ENCODE peak calls at places on chromosomes 11 and 22, in six cellular contexts. One of them, this sample, is unnamed.
A peak's percentile ranks its signal among the peaks of the same experiment; 100 is the strongest.

GRCh38 chr11:133219543-133219942 is 312.8 kb downstream of the OPCML start:
- DNase-seq in IMR-90: no peak
- DNase-seq in B cell: no peak
- DNase-seq in Calu3: no peak
- DNase-seq in NB4: peak; percentile 15
- DNase-seq in heart right ventricle: no peak
- DNase-seq in this sample: no peak

GRCh38 chr22:40236131-40236665 is 58.5 kb downstream of the TNRC6B start:
- DNase-seq in IMR-90: no peak
- DNase-seq in B cell: no peak
- DNase-seq in Calu3: no peak
- DNase-seq in NB4: no peak
- DNase-seq in heart right ventricle: no peak
- DNase-seq in this sample: no peak

GRCh38 chr11:12216542-12217422 is 106.4 kb downstream of the MICAL2 start:
- DNase-seq in IMR-90: peak; percentile 36
- DNase-seq in B cell: no peak
- DNase-seq in Calu3: peak; percentile 44
- DNase-seq in NB4: no peak
- DNase-seq in heart right ventricle: no peak
- DNase-seq in this sample: no peak

GRCh38 chr22:41636467-41636866 is 15.4 kb downstream of the XRCC6 start:
- DNase-seq in IMR-90: peak; percentile 30
- DNase-seq in B cell: no peak
- DNase-seq in Calu3: no peak
- DNase-seq in NB4: no peak
- DNase-seq in heart right ventricle: peak; percentile 38
- DNase-seq in this sample: no peak

GRCh38 chr11:109306322-109306721 is 115.7 kb upstream of the C11orf87 start:
- DNase-seq in IMR-90: peak; percentile 3
- DNase-seq in B cell: no peak
- DNase-seq in Calu3: no peak
- DNase-seq in NB4: no peak
- DNase-seq in heart right ventricle: no peak
- DNase-seq in this sample: no peak

GRCh38 chr22:49975543-49976389 is 15.2 kb downstream of the PIM3 start:
- DNase-seq in IMR-90: no peak
- DNase-seq in B cell: peak; percentile 36
- DNase-seq in Calu3: no peak
- DNase-seq in NB4: peak; percentile 19
- DNase-seq in heart right ventricle: no peak
- DNase-seq in this sample: peak; percentile 50

GRCh38 chr11:116643521-116643920 is 129.3 kb downstream of the BUD13 start:
- DNase-seq in IMR-90: no peak
- DNase-seq in B cell: no peak
- DNase-seq in Calu3: no peak
- DNase-seq in NB4: no peak
- DNase-seq in heart right ventricle: no peak
- DNase-seq in this sample: no peak

GRCh38 chr22:42872821-42873220 is 15.7 kb upstream of the ARFGAP3 start:
- DNase-seq in IMR-90: no peak
- DNase-seq in B cell: no peak
- DNase-seq in Calu3: no peak
- DNase-seq in NB4: no peak
- DNase-seq in heart right ventricle: no peak
- DNase-seq in this sample: no peak

GRCh38 chr11:827146-827860 is 416 bp upstream of the CRACR2B start:
- DNase-seq in IMR-90: no peak
- DNase-seq in B cell: no peak
- DNase-seq in Calu3: peak; percentile 71
- DNase-seq in NB4: peak; percentile 85
- DNase-seq in heart right ventricle: no peak
- DNase-seq in this sample: peak; percentile 81

GRCh38 chr11:46210133-46210636 is 67.3 kb upstream of the CREB3L1 start:
- DNase-seq in IMR-90: peak; percentile 72
- DNase-seq in B cell: no peak
- DNase-seq in Calu3: peak; percentile 4
- DNase-seq in NB4: peak; percentile 96
- DNase-seq in heart right ventricle: no peak
- DNase-seq in this sample: peak; percentile 44

GRCh38 chr22:44723801-44724200 is 21.8 kb downstream of the PRR5 start:
- DNase-seq in IMR-90: peak; percentile 49
- DNase-seq in B cell: no peak
- DNase-seq in Calu3: no peak
- DNase-seq in NB4: peak; percentile 54
- DNase-seq in heart right ventricle: no peak
- DNase-seq in this sample: peak; percentile 62

GRCh38 chr11:35318309-35318708 is 101.0 kb downstream of the SLC1A2 start:
- DNase-seq in IMR-90: no peak
- DNase-seq in B cell: no peak
- DNase-seq in Calu3: no peak
- DNase-seq in NB4: no peak
- DNase-seq in heart right ventricle: no peak
- DNase-seq in this sample: no peak

GRCh38 chr11:63683133-63683991 is 2.1 kb downstream of the RTN3 start:
- DNase-seq in IMR-90: peak; percentile 53
- DNase-seq in B cell: no peak
- DNase-seq in Calu3: no peak
- DNase-seq in NB4: peak; percentile 54
- DNase-seq in heart right ventricle: no peak
- DNase-seq in this sample: no peak

GRCh38 chr11:78564037-78564888 is 10.4 kb downstream of the NARS2 start:
- DNase-seq in IMR-90: peak; percentile 76
- DNase-seq in B cell: peak; percentile 52
- DNase-seq in Calu3: peak; percentile 43
- DNase-seq in NB4: peak; percentile 80
- DNase-seq in heart right ventricle: peak; percentile 57
- DNase-seq in this sample: no peak

GRCh38 chr11:10322830-10323792 is 18.2 kb downstream of the ADM start:
- DNase-seq in IMR-90: peak; percentile 93
- DNase-seq in B cell: no peak
- DNase-seq in Calu3: peak; percentile 56
- DNase-seq in NB4: peak; percentile 74
- DNase-seq in heart right ventricle: peak; percentile 46
- DNase-seq in this sample: no peak

GRCh38 chr11:91922846-91923245 is 301.8 kb upstream of the FAT3 start:
- DNase-seq in IMR-90: no peak
- DNase-seq in B cell: no peak
- DNase-seq in Calu3: no peak
- DNase-seq in NB4: no peak
- DNase-seq in heart right ventricle: no peak
- DNase-seq in this sample: no peak

DNA sequence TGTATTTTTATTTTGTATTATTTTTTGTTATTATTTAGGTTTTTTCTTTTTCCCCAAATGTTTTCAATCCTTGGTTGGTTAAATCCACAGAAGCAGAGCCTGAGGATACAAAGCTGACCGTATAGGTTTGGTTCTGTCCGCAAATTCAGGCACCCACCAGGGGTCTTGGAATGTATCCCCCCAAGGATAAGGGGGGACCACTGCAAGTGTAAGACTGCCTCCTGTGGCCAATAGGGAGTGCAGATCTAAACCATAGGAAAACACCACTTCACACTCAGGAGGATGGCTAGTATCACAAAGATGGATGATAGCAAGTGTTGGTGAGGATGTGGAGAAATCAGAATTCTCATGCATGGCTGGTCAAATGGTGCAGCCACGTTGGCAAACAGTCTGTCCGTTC is 20.0 kb downstream of the CPT1A start:
- DNase-seq in IMR-90: no peak
- DNase-seq in B cell: no peak
- DNase-seq in Calu3: no peak
- DNase-seq in NB4: no peak
- DNase-seq in heart right ventricle: no peak
- DNase-seq in this sample: no peak
- TF ChIP-seq CTCF in IMR-90: no peak
- TF ChIP-seq CTCF in B cell: no peak
- TF ChIP-seq CTCF in Calu3: no peak
- TF ChIP-seq CTCF in NB4: no peak
- TF ChIP-seq CTCF in heart right ventricle: no peak
- TF ChIP-seq CTCF in this sample: no peak

DNA sequence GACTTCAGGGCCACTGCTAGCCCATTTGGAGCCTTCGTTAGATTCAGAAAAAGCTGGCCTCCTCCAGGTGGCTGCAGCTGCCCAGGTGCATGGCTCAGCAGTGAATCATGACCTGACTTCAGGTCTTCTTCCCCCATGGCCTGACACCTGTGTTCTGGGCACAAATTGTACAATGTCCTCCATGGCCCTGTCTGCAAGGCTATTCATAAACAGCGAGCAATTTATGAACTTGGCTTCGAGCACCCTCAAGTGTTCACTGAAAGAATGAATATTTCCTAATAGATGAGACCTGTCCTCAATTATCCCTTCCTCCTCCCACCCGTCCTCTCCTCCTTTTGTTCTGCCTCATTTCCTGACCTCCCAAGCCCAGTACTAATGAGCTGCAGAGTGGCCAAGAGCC is 12.2 kb upstream of the VPS37C start:
- DNase-seq in IMR-90: peak; percentile 34
- DNase-seq in B cell: no peak
- DNase-seq in Calu3: peak; percentile 36
- DNase-seq in NB4: peak; percentile 56
- DNase-seq in heart right ventricle: no peak
- DNase-seq in this sample: no peak
- TF ChIP-seq CTCF in IMR-90: peak; percentile 53
- TF ChIP-seq CTCF in B cell: no peak
- TF ChIP-seq CTCF in Calu3: no peak
- TF ChIP-seq CTCF in NB4: no peak
- TF ChIP-seq CTCF in heart right ventricle: peak; percentile 14
- TF ChIP-seq CTCF in this sample: peak; percentile 37

DNA sequence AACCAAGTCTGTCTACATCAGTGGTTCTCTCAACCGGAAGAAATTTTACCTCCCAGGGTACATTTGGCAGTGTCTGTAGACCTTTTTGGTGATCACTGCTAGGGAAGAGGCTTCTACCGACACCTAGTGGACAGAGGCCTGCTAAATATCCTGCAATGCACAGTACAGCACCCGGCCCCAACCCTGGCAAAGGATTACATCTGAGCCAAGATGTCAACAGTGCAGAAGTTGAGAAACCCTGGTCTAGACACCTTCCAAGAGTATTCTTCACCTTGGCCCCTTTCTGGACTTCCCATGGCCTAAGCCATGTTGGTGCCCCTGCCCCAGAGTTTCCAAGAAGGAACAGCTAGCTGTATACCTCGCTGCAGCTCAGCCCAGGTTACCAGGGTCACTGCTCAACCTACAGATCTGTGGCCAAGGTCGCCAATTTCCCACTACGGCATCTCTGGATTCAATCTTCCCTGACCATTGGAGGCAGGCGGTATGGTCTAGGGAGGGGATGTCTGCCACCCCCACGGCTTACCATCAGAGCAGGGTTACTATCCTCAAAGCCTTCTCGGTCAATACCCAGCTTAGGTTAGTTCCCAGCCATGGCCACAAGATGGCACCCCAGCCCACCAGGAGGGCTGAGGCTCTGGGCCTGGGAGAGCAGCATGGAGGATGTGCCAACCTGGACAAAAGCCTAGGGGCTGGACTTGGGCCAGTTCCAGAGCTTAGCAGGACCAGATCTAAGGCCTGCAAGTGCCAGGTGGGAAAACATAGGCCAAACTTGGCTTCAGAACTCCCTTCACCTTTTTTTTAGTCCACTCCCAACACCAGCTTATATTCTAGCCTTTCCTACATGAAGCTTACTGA is 3.7 kb upstream of the KCNC1 start:
- DNase-seq in IMR-90: peak; percentile 66
- DNase-seq in B cell: peak; percentile 52
- DNase-seq in Calu3: peak; percentile 92
- DNase-seq in NB4: peak; percentile 73
- DNase-seq in heart right ventricle: peak; percentile 82
- DNase-seq in this sample: peak; percentile 91
- TF ChIP-seq CTCF in IMR-90: peak; percentile 96
- TF ChIP-seq CTCF in B cell: peak; percentile 79
- TF ChIP-seq CTCF in Calu3: peak; percentile 83
- TF ChIP-seq CTCF in NB4: peak; percentile 86
- TF ChIP-seq CTCF in heart right ventricle: peak; percentile 87
- TF ChIP-seq CTCF in this sample: peak; percentile 95

GRCh38 chr11:67689178-67689577 is 14.8 kb upstream of the ALDH3B2 start:
- DNase-seq in IMR-90: no peak
- DNase-seq in B cell: no peak
- DNase-seq in Calu3: no peak
- DNase-seq in NB4: no peak
- DNase-seq in heart right ventricle: no peak
- DNase-seq in this sample: no peak

GRCh38 chr11:67687986-67688385 is 13.6 kb upstream of the ALDH3B2 start:
- DNase-seq in IMR-90: no peak
- DNase-seq in B cell: no peak
- DNase-seq in Calu3: no peak
- DNase-seq in NB4: no peak
- DNase-seq in heart right ventricle: no peak
- DNase-seq in this sample: no peak

GRCh38 chr11:67694875-67695555 is 20.6 kb upstream of the ALDH3B2 start:
- DNase-seq in IMR-90: no peak
- DNase-seq in B cell: no peak
- DNase-seq in Calu3: no peak
- DNase-seq in NB4: no peak
- DNase-seq in heart right ventricle: no peak
- DNase-seq in this sample: no peak

GRCh38 chr11:67695606-67696005 is 21.2 kb upstream of the ALDH3B2 start:
- DNase-seq in IMR-90: no peak
- DNase-seq in B cell: no peak
- DNase-seq in Calu3: no peak
- DNase-seq in NB4: no peak
- DNase-seq in heart right ventricle: no peak
- DNase-seq in this sample: no peak

GRCh38 chr11:67691149-67691548 is 16.7 kb upstream of the ALDH3B2 start:
- DNase-seq in IMR-90: no peak
- DNase-seq in B cell: no peak
- DNase-seq in Calu3: no peak
- DNase-seq in NB4: peak; percentile 24
- DNase-seq in heart right ventricle: no peak
- DNase-seq in this sample: no peak
- TF ChIP-seq CTCF in IMR-90: no peak
- TF ChIP-seq CTCF in B cell: no peak
- TF ChIP-seq CTCF in Calu3: peak; percentile 15
- TF ChIP-seq CTCF in NB4: peak; percentile 20
- TF ChIP-seq CTCF in heart right ventricle: peak; percentile 40
- TF ChIP-seq CTCF in this sample: peak; percentile 38

GRCh38 chr11:107549253-107549953 is 16.1 kb downstream of the ALKBH8 start:
- DNase-seq in IMR-90: peak; percentile 51
- DNase-seq in B cell: peak; percentile 41
- DNase-seq in Calu3: no peak
- DNase-seq in NB4: peak; percentile 61
- DNase-seq in heart right ventricle: peak; percentile 14
- DNase-seq in this sample: peak; percentile 31
- TF ChIP-seq CTCF in IMR-90: peak; percentile 87
- TF ChIP-seq CTCF in B cell: peak; percentile 97
- TF ChIP-seq CTCF in Calu3: no peak
- TF ChIP-seq CTCF in NB4: peak; percentile 87
- TF ChIP-seq CTCF in heart right ventricle: peak; percentile 89
- TF ChIP-seq CTCF in this sample: peak; percentile 77